ENCODE peak calls at places on chromosomes 3 and 15, in seven cellular contexts. H, Z, L, N, V, T and R are unnamed samples.

GRCh38 chr3:156617781-156618180 is 56.6 kb upstream of the TIPARP start:
- DNase-seq in T (no peak), Z (no peak), V (no peak), L (no peak), H (no peak), N (no peak), R (no peak)

GRCh38 chr3:40800343-40800742 is 275.6 kb downstream of the ZNF621 start:
- DNase-seq in H (no peak), T (peak; percentile 9), V (peak; percentile 66), N (peak; percentile 66), Z (peak; percentile 3), L (peak; percentile 18), R (peak; percentile 76)

GRCh38 chr3:9324944-9325343 is 37.9 kb upstream of the THUMPD3 start:
- DNase-seq in L (no peak), V (no peak), H (no peak), T (no peak), N (no peak), Z (no peak), R (no peak)

GRCh38 chr3:146160233-146160963 is 586 bp downstream of the PLOD2 start:
- DNase-seq in V (peak; percentile 85), N (peak; percentile 63), T (peak; percentile 65), H (peak; percentile 66), L (peak; percentile 96), Z (no peak), R (peak; percentile 63)

GRCh38 chr3:14803101-14803980 is 15.4 kb upstream of the FGD5 start:
- DNase-seq in H (peak; percentile 50), N (no peak), T (peak; percentile 58), Z (no peak), L (peak; percentile 70), V (peak; percentile 76), R (no peak)

GRCh38 chr3:57152761-57153160 is 12.4 kb downstream of the IL17RD start:
- DNase-seq in T (no peak), Z (no peak), V (no peak), N (no peak), L (no peak), H (no peak), R (no peak)

GRCh38 chr15:57521503-57521902 is 70.2 kb upstream of the MYZAP start:
- DNase-seq in N (no peak), V (no peak), Z (no peak), H (no peak), T (no peak), L (no peak), R (no peak)

GRCh38 chr15:57595011-57595866 is 3.5 kb downstream of the MYZAP start:
- DNase-seq in N (no peak), Z (no peak), T (no peak), H (peak; percentile 77), V (peak; percentile 38), L (peak; percentile 78), R (no peak)

GRCh38 chr3:184676927-184677326 is 34.9 kb downstream of the MAGEF1 start:
- DNase-seq in V (no peak), H (no peak), N (no peak), Z (no peak), T (no peak), L (no peak), R (no peak)

GRCh38 chr3:128483657-128484403 is 9.2 kb downstream of the GATA2 start:
- DNase-seq in H (no peak), N (no peak), T (no peak), V (no peak), L (peak; percentile 61), Z (no peak), R (no peak)

GRCh38 chr3:183370391-183370790 is 58.0 kb downstream of the MCF2L2 start:
- DNase-seq in N (no peak), L (no peak), H (no peak), Z (no peak), V (no peak), T (no peak), R (no peak)

GRCh38 chr15:58771621-58772235 is 626 bp downstream of the MINDY2 start:
- DNase-seq in L (no peak), T (peak; percentile 70), Z (no peak), H (peak; percentile 56), V (peak; percentile 65), N (peak; percentile 35), R (peak; percentile 63)

GRCh38 chr3:14984581-14985113 is 37.3 kb downstream of the NR2C2 start:
- DNase-seq in H (no peak), T (no peak), V (no peak), L (no peak), N (no peak), Z (no peak), R (no peak)

GRCh38 chr3:183197734-183198133 is 35.2 kb upstream of the LAMP3 start:
- DNase-seq in H (no peak), V (no peak), Z (no peak), L (no peak), T (no peak), N (no peak), R (no peak)

GRCh38 chr15:93124126-93124525 is 35.1 kb upstream of the RGMA start:
- DNase-seq in N (no peak), L (no peak), H (no peak), V (no peak), T (no peak), Z (no peak), R (no peak)

GRCh38 chr15:93121994-93122910 is 33.2 kb upstream of the RGMA start:
- DNase-seq in N (peak; percentile 25), Z (no peak), H (no peak), L (no peak), V (no peak), T (no peak), R (no peak)

GRCh38 chr15:93127286-93127685 is 38.3 kb upstream of the RGMA start:
- DNase-seq in H (no peak), T (no peak), Z (no peak), N (no peak), V (no peak), L (no peak), R (no peak)

GRCh38 chr15:93130111-93130510 is 41.1 kb upstream of the RGMA start:
- DNase-seq in V (no peak), L (no peak), T (no peak), Z (no peak), H (no peak), N (no peak), R (no peak)

DNA sequence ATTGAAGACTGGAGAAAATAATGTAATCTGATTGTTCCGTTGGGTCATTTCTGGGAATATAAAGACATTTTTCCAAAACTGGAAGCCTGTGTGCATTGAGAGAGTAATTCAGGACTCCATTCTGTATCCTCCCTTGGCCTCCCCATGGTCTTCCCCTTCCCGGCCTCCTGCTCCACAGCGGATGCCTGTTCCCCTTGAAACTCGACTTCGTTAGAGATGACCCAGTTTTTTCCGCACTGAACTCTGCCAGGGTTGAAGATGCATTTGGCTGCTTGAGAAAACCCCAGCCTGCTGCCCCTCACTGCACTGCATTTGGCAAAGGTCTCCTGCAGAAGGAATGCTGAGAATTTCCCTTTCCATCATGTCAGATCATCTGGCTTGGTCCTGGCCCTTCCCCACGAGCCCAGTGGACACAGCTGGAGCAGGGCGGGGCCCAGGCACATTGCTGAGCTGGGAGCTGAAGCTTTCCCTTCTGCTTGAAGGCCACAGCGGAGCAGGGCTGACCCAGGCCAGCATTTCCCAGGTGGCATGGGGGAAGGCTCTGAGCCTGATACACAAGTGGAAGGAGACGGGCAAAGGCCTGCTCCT is 37.6 kb upstream of the RGMA start:
- DNase-seq in N (peak; percentile 55), Z (no peak), T (no peak), L (no peak), H (no peak), V (no peak), R (peak; percentile 64)
- H3K27ac ChIP-seq in N (peak overlapping the region; percentile 49), Z (no peak overlapping the region), T (no peak overlapping the region), L (no peak overlapping the region), H (no peak overlapping the region), V (no peak overlapping the region), R (no peak overlapping the region)

GRCh38 chr3:32366638-32367368 is 24.9 kb upstream of the CMTM7 start:
- DNase-seq in Z (no peak), H (no peak), L (peak; percentile 8), V (no peak), N (no peak), T (no peak), R (no peak)
- H3K4me3 ChIP-seq in Z (no peak overlapping the region), H (no peak overlapping the region), L (no peak overlapping the region), V (no peak overlapping the region), N (no peak overlapping the region), T (no peak overlapping the region), R (no peak overlapping the region)

GRCh38 chr3:119647843-119648575 is 12.4 kb downstream of the POPDC2 start:
- DNase-seq in T (no peak), L (no peak), N (no peak), Z (no peak), H (no peak), V (no peak), R (no peak)
- H3K27ac ChIP-seq in T (no peak overlapping the region), L (no peak overlapping the region), N (peak overlapping the region; percentile 43), Z (no peak overlapping the region), H (peak overlapping the region; percentile 73), V (no peak overlapping the region), R (peak overlapping the region; percentile 86)

GRCh38 chr3:152203677-152204076 is 65.1 kb upstream of the MBNL1 start:
- DNase-seq in H (no peak), N (no peak), T (no peak), L (no peak), V (no peak), Z (no peak), R (no peak)

GRCh38 chr3:152206243-152206642 is 62.5 kb upstream of the MBNL1 start:
- DNase-seq in T (no peak), H (no peak), V (no peak), N (no peak), Z (no peak), L (no peak), R (no peak)

GRCh38 chr3:152204218-152204617 is 64.5 kb upstream of the MBNL1 start:
- DNase-seq in V (no peak), H (no peak), Z (no peak), L (no peak), N (no peak), T (no peak), R (no peak)

GRCh38 chr3:152202976-152203626 is 65.6 kb upstream of the MBNL1 start:
- DNase-seq in H (no peak), L (no peak), N (no peak), Z (no peak), V (no peak), T (no peak), R (peak; percentile 29)

GRCh38 chr3:152205097-152205593 is 63.6 kb upstream of the MBNL1 start:
- DNase-seq in L (no peak), Z (no peak), H (no peak), V (no peak), N (no peak), T (no peak), R (no peak)
- H3K4me3 ChIP-seq in L (no peak overlapping the region), Z (no peak overlapping the region), H (peak overlapping the region; percentile 16), V (no peak overlapping the region), N (no peak overlapping the region), T (no peak overlapping the region), R (peak overlapping the region; percentile 3)